ENCODE peak calls at places on chromosomes 7 and 10, in eight cellular contexts. T, W, B, C, H, M, P and X are unnamed samples.

GRCh38 chr7:43314379-43315158 is 202.1 kb downstream of the HECW1 start:
- DNase-seq in T (no peak), W (no peak), B (no peak), C (no peak), H (no peak), M (no peak), P (no peak), X (no peak)

GRCh38 chr7:100089458-100090201 is 861 bp downstream of the COPS6 start:
- DNase-seq in T (no peak), W (no peak), B (no peak), C (no peak), H (peak; percentile 3), M (no peak), P (no peak), X (no peak)

GRCh38 chr7:31080112-31080511 is 28.0 kb downstream of the ADCYAP1R1 start:
- DNase-seq in T (no peak), W (no peak), B (no peak), C (no peak), H (no peak), M (no peak), P (no peak), X (no peak)

GRCh38 chr7:69244691-69245090 is 353.6 kb upstream of the AUTS2 start:
- DNase-seq in T (no peak), W (no peak), B (no peak), C (no peak), H (no peak), M (no peak), P (no peak), X (no peak)

GRCh38 chr10:30438016-30438850 is 4.2 kb downstream of the MAP3K8 start:
- DNase-seq in T (no peak), W (no peak), B (peak; percentile 11), C (no peak), H (no peak), M (no peak), P (no peak), X (no peak)

GRCh38 chr7:81470084-81470723 is 299.6 kb downstream of the HGF start:
- DNase-seq in T (no peak), W (peak; percentile 49), B (peak; percentile 27), C (peak; percentile 66), H (peak; percentile 72), M (peak; percentile 85), P (peak; percentile 62), X (peak; percentile 72)

GRCh38 chr7:8931906-8932646 is 498.7 kb downstream of the NXPH1 start:
- DNase-seq in T (no peak), W (no peak), B (no peak), C (no peak), H (no peak), M (no peak), P (no peak), X (no peak)

GRCh38 chr10:78047314-78047891 is 13.7 kb downstream of the RPS24 start:
- DNase-seq in T (peak; percentile 66), W (peak; percentile 91), B (no peak), C (peak; percentile 93), H (peak; percentile 81), M (peak; percentile 95), P (peak; percentile 83), X (peak; percentile 69)

GRCh38 chr7:108351715-108352114 is 104.5 kb downstream of the NRCAM start:
- DNase-seq in T (no peak), W (no peak), B (no peak), C (no peak), H (no peak), M (no peak), P (no peak), X (peak; percentile 70)

GRCh38 chr7:57438244-57438643 is 11.7 kb upstream of the ZNF716 start:
- DNase-seq in T (no peak), W (no peak), B (no peak), C (no peak), H (no peak), M (no peak), P (no peak), X (no peak)

GRCh38 chr10:133308431-133309110 is at the start of the genes TUBGCP2 and ZNF511:
- DNase-seq in T (peak; percentile 85), W (peak; percentile 93), B (no peak), C (peak; percentile 83), H (peak; percentile 91), M (peak; percentile 93), P (peak; percentile 85), X (peak; percentile 72)

GRCh38 chr10:116371737-116372136 is 47.5 kb downstream of the CCDC172 start:
- DNase-seq in T (no peak), W (no peak), B (no peak), C (no peak), H (no peak), M (no peak), P (no peak), X (no peak)

GRCh38 chr10:132732518-132732917 is 53.4 kb downstream of the NKX6-2 start:
- DNase-seq in T (no peak), W (no peak), B (no peak), C (no peak), H (no peak), M (no peak), P (no peak), X (no peak)

GRCh38 chr7:157337316-157338149 is 729 bp downstream of the DNAJB6 start:
- DNase-seq in T (peak; percentile 45), W (peak; percentile 74), B (no peak), C (peak; percentile 79), H (peak; percentile 77), M (peak; percentile 80), P (peak; percentile 56), X (peak; percentile 10)

GRCh38 chr10:14483417-14483816 is 152.7 kb upstream of the FRMD4A start:
- DNase-seq in T (no peak), W (no peak), B (no peak), C (no peak), H (no peak), M (no peak), P (no peak), X (no peak)

GRCh38 chr10:77461636-77462296 is 175.8 kb downstream of the KCNMA1 start:
- DNase-seq in T (no peak), W (no peak), B (no peak), C (no peak), H (no peak), M (no peak), P (no peak), X (no peak)

GRCh38 chr7:118052330-118052729 is 131.6 kb upstream of the LSM8 start:
- DNase-seq in T (no peak), W (no peak), B (no peak), C (no peak), H (no peak), M (no peak), P (no peak), X (no peak)

GRCh38 chr10:90227786-90228185 is 526.4 kb downstream of the KIF20B start:
- DNase-seq in T (no peak), W (no peak), B (no peak), C (no peak), H (no peak), M (no peak), P (no peak), X (no peak)

GRCh38 chr10:8187171-8187666 is 132.7 kb downstream of the GATA3 start:
- DNase-seq in T (no peak), W (no peak), B (no peak), C (no peak), H (no peak), M (no peak), P (no peak), X (no peak)

GRCh38 chr10:119896937-119897336 is 4.4 kb downstream of the SEC23IP start:
- DNase-seq in T (no peak), W (peak; percentile 83), B (no peak), C (peak; percentile 44), H (peak; percentile 64), M (no peak), P (peak; percentile 73), X (no peak)

GRCh38 chr7:116952640-116953371 is 495 bp upstream of the ST7 start:
- DNase-seq in T (no peak), W (peak; percentile 84), B (no peak), C (no peak), H (peak; percentile 83), M (peak; percentile 77), P (no peak), X (peak; percentile 82)

GRCh38 chr7:29844614-29845013 is 38.3 kb downstream of the WIPF3 start:
- DNase-seq in T (no peak), W (no peak), B (no peak), C (no peak), H (no peak), M (no peak), P (no peak), X (no peak)

GRCh38 chr10:339038-339391 is 203.8 kb downstream of the ZMYND11 start:
- DNase-seq in T (no peak), W (no peak), B (no peak), C (no peak), H (no peak), M (no peak), P (no peak), X (no peak)

GRCh38 chr10:87656431-87657072 is 3.1 kb upstream of the PAPSS2 start:
- DNase-seq in T (no peak), W (no peak), B (no peak), C (no peak), H (no peak), M (no peak), P (no peak), X (peak; percentile 9)

GRCh38 chr10:15088428-15089261 is at the start of gene ACBD7:
- DNase-seq in T (peak; percentile 73), W (peak; percentile 85), B (no peak), C (peak; percentile 89), H (peak; percentile 68), M (peak; percentile 79), P (peak; percentile 61), X (peak; percentile 84)

GRCh38 chr10:97016728-97017473 is 168.9 kb downstream of the SLIT1 start:
- DNase-seq in T (no peak), W (no peak), B (no peak), C (no peak), H (no peak), M (peak; percentile 36), P (no peak), X (no peak)